ENCODE peak calls at places on chromosomes 4 and X, in six cellular contexts. One of them, this sample, is unnamed.

GRCh38 chrX:115337735-115338134 is 48.2 kb downstream of the LUZP4 start:
- DNase-seq in sciatic nerve: no peak
- DNase-seq in left ventricle myocardium superior: no peak
- DNase-seq in heart left ventricle: peak; percentile 32
- DNase-seq in sigmoid colon: no peak
- DNase-seq in NCI-H510A treated with DMSO at 0.1 percent for 48 hours: no peak
- DNase-seq in this sample: no peak

GRCh38 chrX:108139303-108139702 is 47.7 kb downstream of the ATG4A start:
- DNase-seq in sciatic nerve: no peak
- DNase-seq in left ventricle myocardium superior: no peak
- DNase-seq in heart left ventricle: no peak
- DNase-seq in sigmoid colon: no peak
- DNase-seq in NCI-H510A treated with DMSO at 0.1 percent for 48 hours: peak; percentile 0
- DNase-seq in this sample: no peak

GRCh38 chr4:151675366-151676060 is 85.3 kb downstream of the GATB start:
- DNase-seq in sciatic nerve: no peak
- DNase-seq in left ventricle myocardium superior: no peak
- DNase-seq in heart left ventricle: no peak
- DNase-seq in sigmoid colon: no peak
- DNase-seq in NCI-H510A treated with DMSO at 0.1 percent for 48 hours: no peak
- DNase-seq in this sample: no peak

GRCh38 chr4:20992002-20992401 is 291.7 kb downstream of the PACRGL start:
- DNase-seq in sciatic nerve: no peak
- DNase-seq in left ventricle myocardium superior: no peak
- DNase-seq in heart left ventricle: no peak
- DNase-seq in sigmoid colon: no peak
- DNase-seq in NCI-H510A treated with DMSO at 0.1 percent for 48 hours: no peak
- DNase-seq in this sample: no peak

GRCh38 chrX:49725401-49725800 is 29.6 kb upstream of the PAGE1 start:
- DNase-seq in sciatic nerve: no peak
- DNase-seq in left ventricle myocardium superior: no peak
- DNase-seq in heart left ventricle: no peak
- DNase-seq in sigmoid colon: no peak
- DNase-seq in NCI-H510A treated with DMSO at 0.1 percent for 48 hours: no peak
- DNase-seq in this sample: no peak

GRCh38 chrX:27815209-27815608 is 7.4 kb downstream of the MAGEB10 start:
- DNase-seq in sciatic nerve: no peak
- DNase-seq in left ventricle myocardium superior: no peak
- DNase-seq in heart left ventricle: no peak
- DNase-seq in sigmoid colon: no peak
- DNase-seq in NCI-H510A treated with DMSO at 0.1 percent for 48 hours: no peak
- DNase-seq in this sample: no peak

GRCh38 chrX:15464704-15465103 is 28.4 kb downstream of the PIR start:
- DNase-seq in sciatic nerve: no peak
- DNase-seq in left ventricle myocardium superior: no peak
- DNase-seq in heart left ventricle: no peak
- DNase-seq in sigmoid colon: no peak
- DNase-seq in NCI-H510A treated with DMSO at 0.1 percent for 48 hours: no peak
- DNase-seq in this sample: no peak

GRCh38 chr4:143207555-143207954 is 22.8 kb downstream of the USP38 start:
- DNase-seq in sciatic nerve: no peak
- DNase-seq in left ventricle myocardium superior: no peak
- DNase-seq in heart left ventricle: no peak
- DNase-seq in sigmoid colon: no peak
- DNase-seq in NCI-H510A treated with DMSO at 0.1 percent for 48 hours: no peak
- DNase-seq in this sample: no peak

GRCh38 chrX:96182366-96182765 is 502.3 kb upstream of the DIAPH2 start:
- DNase-seq in sciatic nerve: peak; percentile 51
- DNase-seq in left ventricle myocardium superior: no peak
- DNase-seq in heart left ventricle: no peak
- DNase-seq in sigmoid colon: no peak
- DNase-seq in NCI-H510A treated with DMSO at 0.1 percent for 48 hours: no peak
- DNase-seq in this sample: no peak

GRCh38 chr4:19386786-19387185 is 864.9 kb upstream of the SLIT2 start:
- DNase-seq in sciatic nerve: no peak
- DNase-seq in left ventricle myocardium superior: no peak
- DNase-seq in heart left ventricle: no peak
- DNase-seq in sigmoid colon: no peak
- DNase-seq in NCI-H510A treated with DMSO at 0.1 percent for 48 hours: no peak
- DNase-seq in this sample: no peak

GRCh38 chrX:102959471-102959870 is 22.4 kb downstream of the RAB40AL start:
- DNase-seq in sciatic nerve: no peak
- DNase-seq in left ventricle myocardium superior: no peak
- DNase-seq in heart left ventricle: no peak
- DNase-seq in sigmoid colon: no peak
- DNase-seq in NCI-H510A treated with DMSO at 0.1 percent for 48 hours: no peak
- DNase-seq in this sample: no peak

GRCh38 chr4:152328595-152328994 is 207.3 kb downstream of the FBXW7 start:
- DNase-seq in sciatic nerve: no peak
- DNase-seq in left ventricle myocardium superior: no peak
- DNase-seq in heart left ventricle: no peak
- DNase-seq in sigmoid colon: no peak
- DNase-seq in NCI-H510A treated with DMSO at 0.1 percent for 48 hours: no peak
- DNase-seq in this sample: no peak

GRCh38 chr4:13902141-13902540 is 274.6 kb upstream of the BOD1L1 start:
- DNase-seq in sciatic nerve: no peak
- DNase-seq in left ventricle myocardium superior: no peak
- DNase-seq in heart left ventricle: no peak
- DNase-seq in sigmoid colon: no peak
- DNase-seq in NCI-H510A treated with DMSO at 0.1 percent for 48 hours: no peak
- DNase-seq in this sample: no peak

GRCh38 chrX:115562492-115562872 is 1.5 kb downstream of the PLS3 start:
- DNase-seq in sciatic nerve: no peak
- DNase-seq in left ventricle myocardium superior: no peak
- DNase-seq in heart left ventricle: no peak
- DNase-seq in sigmoid colon: no peak
- DNase-seq in NCI-H510A treated with DMSO at 0.1 percent for 48 hours: no peak
- DNase-seq in this sample: no peak

GRCh38 chr4:109721033-109721432 is 8.8 kb downstream of the PLA2G12A start:
- DNase-seq in sciatic nerve: no peak
- DNase-seq in left ventricle myocardium superior: no peak
- DNase-seq in heart left ventricle: no peak
- DNase-seq in sigmoid colon: no peak
- DNase-seq in NCI-H510A treated with DMSO at 0.1 percent for 48 hours: no peak
- DNase-seq in this sample: no peak

GRCh38 chr4:158850800-158851644 is 82.2 kb downstream of the FNIP2 start:
- DNase-seq in sciatic nerve: no peak
- DNase-seq in left ventricle myocardium superior: no peak
- DNase-seq in heart left ventricle: no peak
- DNase-seq in sigmoid colon: no peak
- DNase-seq in NCI-H510A treated with DMSO at 0.1 percent for 48 hours: peak; percentile 52
- DNase-seq in this sample: no peak

GRCh38 chr4:140084426-140084825 is 69.6 kb downstream of the MAML3 start:
- DNase-seq in sciatic nerve: no peak
- DNase-seq in left ventricle myocardium superior: no peak
- DNase-seq in heart left ventricle: no peak
- DNase-seq in sigmoid colon: no peak
- DNase-seq in NCI-H510A treated with DMSO at 0.1 percent for 48 hours: no peak
- DNase-seq in this sample: no peak

GRCh38 chr4:158758703-158759102 is 10.1 kb upstream of the FNIP2 start:
- DNase-seq in sciatic nerve: no peak
- DNase-seq in left ventricle myocardium superior: no peak
- DNase-seq in heart left ventricle: no peak
- DNase-seq in sigmoid colon: no peak
- DNase-seq in NCI-H510A treated with DMSO at 0.1 percent for 48 hours: no peak
- DNase-seq in this sample: no peak

GRCh38 chrX:19839770-19840254 is 47.6 kb downstream of the SH3KBP1 start:
- DNase-seq in sciatic nerve: no peak
- DNase-seq in left ventricle myocardium superior: no peak
- DNase-seq in heart left ventricle: no peak
- DNase-seq in sigmoid colon: no peak
- DNase-seq in NCI-H510A treated with DMSO at 0.1 percent for 48 hours: peak; percentile 76
- DNase-seq in this sample: no peak

GRCh38 chr4:29653221-29653620 is 1066.9 kb upstream of the PCDH7 start:
- DNase-seq in sciatic nerve: no peak
- DNase-seq in left ventricle myocardium superior: no peak
- DNase-seq in heart left ventricle: no peak
- DNase-seq in sigmoid colon: no peak
- DNase-seq in NCI-H510A treated with DMSO at 0.1 percent for 48 hours: no peak
- DNase-seq in this sample: no peak